ENCODE peak calls at places on chromosomes 7 and 10, in seven cellular contexts. One of them, this sample, is unnamed.

GRCh38 chr10:70233939-70234300 is 691 bp upstream of the PPA1 start:
- DNase-seq in fibroblast of lung: no peak
- DNase-seq in stomach: no peak
- DNase-seq in uterus: no peak
- DNase-seq in lung: no peak
- DNase-seq in astrocyte: no peak
- DNase-seq in psoas muscle: no peak
- DNase-seq in this sample: no peak

GRCh38 chr7:37833107-37833817 is 15.1 kb upstream of the NME8 start:
- DNase-seq in lung: peak; percentile 34
- DNase-seq in fibroblast of lung: peak; percentile 24
- DNase-seq in psoas muscle: peak; percentile 17
- DNase-seq in uterus: peak; percentile 31
- DNase-seq in stomach: no peak
- DNase-seq in astrocyte: peak; percentile 18
- DNase-seq in this sample: peak; percentile 38

GRCh38 chr7:32588657-32589056 is 93.4 kb downstream of the AVL9 start:
- DNase-seq in fibroblast of lung: peak; percentile 87
- DNase-seq in psoas muscle: no peak
- DNase-seq in uterus: no peak
- DNase-seq in lung: no peak
- DNase-seq in stomach: no peak
- DNase-seq in astrocyte: peak; percentile 84
- DNase-seq in this sample: no peak

GRCh38 chr7:79761876-79762429 is 308.5 kb upstream of the MAGI2 start:
- DNase-seq in uterus: no peak
- DNase-seq in stomach: no peak
- DNase-seq in psoas muscle: no peak
- DNase-seq in fibroblast of lung: no peak
- DNase-seq in astrocyte: no peak
- DNase-seq in lung: no peak
- DNase-seq in this sample: no peak

GRCh38 chr7:100825760-100826545 is 1.4 kb downstream of the EPHB4 start:
- DNase-seq in uterus: no peak
- DNase-seq in fibroblast of lung: peak; percentile 43
- DNase-seq in psoas muscle: no peak
- DNase-seq in stomach: no peak
- DNase-seq in astrocyte: peak; percentile 26
- DNase-seq in lung: no peak
- DNase-seq in this sample: peak; percentile 41

GRCh38 chr10:79038841-79039201 is 29.9 kb upstream of the ZMIZ1 start:
- DNase-seq in astrocyte: peak; percentile 18
- DNase-seq in psoas muscle: no peak
- DNase-seq in uterus: no peak
- DNase-seq in stomach: no peak
- DNase-seq in lung: no peak
- DNase-seq in fibroblast of lung: peak; percentile 37
- DNase-seq in this sample: peak; percentile 13

GRCh38 chr7:66380285-66380888 is 175.3 kb downstream of the TPST1 start:
- DNase-seq in psoas muscle: no peak
- DNase-seq in stomach: no peak
- DNase-seq in uterus: no peak
- DNase-seq in lung: no peak
- DNase-seq in astrocyte: no peak
- DNase-seq in fibroblast of lung: peak; percentile 33
- DNase-seq in this sample: no peak

GRCh38 chr7:99489235-99489634 is 10.8 kb downstream of the ZNF394 start:
- DNase-seq in fibroblast of lung: no peak
- DNase-seq in psoas muscle: no peak
- DNase-seq in lung: no peak
- DNase-seq in stomach: no peak
- DNase-seq in uterus: no peak
- DNase-seq in astrocyte: no peak
- DNase-seq in this sample: no peak

GRCh38 chr10:126569513-126570447 is 100.7 kb downstream of the C10orf90 start:
- DNase-seq in stomach: no peak
- DNase-seq in uterus: no peak
- DNase-seq in lung: no peak
- DNase-seq in astrocyte: peak; percentile 92
- DNase-seq in fibroblast of lung: peak; percentile 92
- DNase-seq in psoas muscle: no peak
- DNase-seq in this sample: no peak

GRCh38 chr7:114944742-114945625 is 23.1 kb downstream of the MDFIC start:
- DNase-seq in fibroblast of lung: peak; percentile 93
- DNase-seq in uterus: peak; percentile 86
- DNase-seq in stomach: peak; percentile 31
- DNase-seq in astrocyte: peak; percentile 93
- DNase-seq in psoas muscle: peak; percentile 84
- DNase-seq in lung: peak; percentile 51
- DNase-seq in this sample: peak; percentile 69

GRCh38 chr10:102675151-102675886 is 31.0 kb downstream of the TRIM8 start:
- DNase-seq in psoas muscle: no peak
- DNase-seq in fibroblast of lung: no peak
- DNase-seq in astrocyte: no peak
- DNase-seq in stomach: no peak
- DNase-seq in lung: no peak
- DNase-seq in uterus: no peak
- DNase-seq in this sample: no peak

DNA sequence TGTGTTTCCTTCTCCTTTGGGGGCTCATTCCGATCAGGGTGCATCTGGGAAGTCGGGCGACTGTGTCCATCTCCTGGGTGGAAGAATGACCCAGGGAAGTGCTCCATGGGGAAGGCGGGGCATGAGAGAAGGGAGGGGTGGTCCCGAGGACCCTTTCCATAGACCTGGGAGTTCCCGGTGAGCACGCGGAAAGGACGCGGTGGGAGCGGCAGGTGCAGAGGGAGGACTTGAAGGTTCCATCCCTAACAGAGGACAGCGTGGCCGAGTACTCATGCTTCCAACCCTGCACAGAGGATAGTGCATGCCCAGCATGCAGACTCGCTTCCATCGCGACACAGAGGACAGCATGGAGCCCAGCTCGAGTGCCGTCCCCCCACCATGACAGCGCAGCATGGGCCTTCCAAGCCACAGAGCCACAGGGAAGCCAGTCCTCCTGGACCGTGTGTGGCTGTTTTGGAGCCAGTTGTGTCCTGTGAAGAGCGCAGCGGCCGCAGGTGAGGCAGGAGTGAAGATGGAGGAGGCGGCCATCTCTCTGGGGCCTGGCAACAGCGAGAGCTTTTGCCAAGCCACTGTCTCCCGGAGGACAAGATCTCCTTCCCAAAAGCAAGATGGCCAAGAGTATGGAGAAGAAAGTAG is 281.4 kb downstream of the DNAJB6 start:
- DNase-seq in astrocyte: no peak
- DNase-seq in lung: no peak
- DNase-seq in uterus: no peak
- DNase-seq in psoas muscle: no peak
- DNase-seq in stomach: no peak
- DNase-seq in fibroblast of lung: no peak
- DNase-seq in this sample: no peak
- H3K4me1 ChIP-seq in astrocyte: no peaks in the 10 kb centered on the region
- H3K4me1 ChIP-seq in lung: peaks cover 5% of the 10 kb centered on the region
- H3K4me1 ChIP-seq in uterus: no peaks in the 10 kb centered on the region
- H3K4me1 ChIP-seq in psoas muscle: no peaks in the 10 kb centered on the region
- H3K4me1 ChIP-seq in stomach: peaks cover 5% of the 10 kb centered on the region
- H3K4me1 ChIP-seq in fibroblast of lung: no peaks in the 10 kb centered on the region
- H3K4me1 ChIP-seq in this sample: peaks cover 14% of the 10 kb centered on the region

DNA sequence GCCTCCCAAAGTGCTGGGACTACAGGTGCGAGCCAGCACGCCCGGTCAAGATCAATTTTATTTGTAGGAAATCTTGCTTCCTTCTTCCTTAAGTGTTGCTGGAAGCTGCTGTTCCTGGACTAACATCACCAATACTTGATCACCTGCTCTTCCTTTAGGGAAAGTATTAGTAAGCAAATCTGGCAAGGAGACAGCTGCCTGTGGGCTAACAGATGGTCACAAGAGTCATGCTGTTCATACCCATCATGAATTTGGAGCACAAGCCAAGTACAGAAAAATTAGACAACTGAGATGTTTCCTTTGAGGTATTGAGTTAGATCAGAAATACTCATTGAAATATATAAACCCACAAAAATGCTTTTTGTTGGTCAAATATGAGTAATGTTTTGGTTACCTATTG is 27.9 kb downstream of the BAIAP2L1 start:
- DNase-seq in uterus: no peak
- DNase-seq in psoas muscle: no peak
- DNase-seq in lung: no peak
- DNase-seq in stomach: no peak
- DNase-seq in astrocyte: peak; percentile 95
- DNase-seq in fibroblast of lung: peak; percentile 95
- DNase-seq in this sample: no peak
- H3K4me1 ChIP-seq in uterus: no peaks in the 10 kb centered on the region
- H3K4me1 ChIP-seq in psoas muscle: no peaks in the 10 kb centered on the region
- H3K4me1 ChIP-seq in lung: peaks cover 2% of the 10 kb centered on the region
- H3K4me1 ChIP-seq in stomach: peaks cover 38% of the 10 kb centered on the region
- H3K4me1 ChIP-seq in astrocyte: no peaks in the 10 kb centered on the region
- H3K4me1 ChIP-seq in fibroblast of lung: no peaks in the 10 kb centered on the region
- H3K4me1 ChIP-seq in this sample: no peaks in the 10 kb centered on the region

DNA sequence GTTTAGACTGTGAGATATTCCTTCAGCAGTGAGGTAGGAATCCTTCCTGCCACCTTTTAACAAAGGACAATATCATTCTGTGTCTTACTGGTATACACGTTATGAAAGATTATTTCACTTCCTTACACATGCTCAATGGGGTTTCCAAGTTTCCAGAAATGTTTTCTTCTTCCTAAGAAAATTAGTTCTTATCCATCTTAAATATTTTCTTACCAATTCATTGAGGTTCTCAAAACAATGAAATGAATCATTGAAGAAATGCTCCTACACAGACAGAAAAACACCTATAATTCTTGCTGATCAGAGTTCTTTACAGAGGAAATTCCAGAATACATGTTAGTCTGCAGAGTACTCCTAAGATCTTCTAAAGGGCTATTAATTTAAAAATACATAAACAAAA is 51.4 kb upstream of the SEC61G start:
- DNase-seq in astrocyte: peak; percentile 54
- DNase-seq in stomach: no peak
- DNase-seq in psoas muscle: no peak
- DNase-seq in fibroblast of lung: peak; percentile 59
- DNase-seq in uterus: no peak
- DNase-seq in lung: no peak
- DNase-seq in this sample: no peak
- H3K4me1 ChIP-seq in astrocyte: peaks cover 18% of the 10 kb centered on the region
- H3K4me1 ChIP-seq in stomach: peaks cover 34% of the 10 kb centered on the region
- H3K4me1 ChIP-seq in psoas muscle: peaks cover 8% of the 10 kb centered on the region
- H3K4me1 ChIP-seq in fibroblast of lung: peaks cover 9% of the 10 kb centered on the region
- H3K4me1 ChIP-seq in uterus: no peaks in the 10 kb centered on the region
- H3K4me1 ChIP-seq in lung: peaks cover 8% of the 10 kb centered on the region
- H3K4me1 ChIP-seq in this sample: peaks cover 4% of the 10 kb centered on the region

GRCh38 chr7:17947606-17948005 is 7.3 kb upstream of the SNX13 start:
- DNase-seq in astrocyte: no peak
- DNase-seq in uterus: no peak
- DNase-seq in lung: no peak
- DNase-seq in psoas muscle: no peak
- DNase-seq in fibroblast of lung: no peak
- DNase-seq in stomach: no peak
- DNase-seq in this sample: no peak
- H3K4me1 ChIP-seq in astrocyte: no peaks in the 10 kb centered on the region
- H3K4me1 ChIP-seq in uterus: no peaks in the 10 kb centered on the region
- H3K4me1 ChIP-seq in lung: no peaks in the 10 kb centered on the region
- H3K4me1 ChIP-seq in psoas muscle: peaks cover 2% of the 10 kb centered on the region
- H3K4me1 ChIP-seq in fibroblast of lung: no peaks in the 10 kb centered on the region
- H3K4me1 ChIP-seq in stomach: no peaks in the 10 kb centered on the region
- H3K4me1 ChIP-seq in this sample: no peaks in the 10 kb centered on the region

GRCh38 chr10:62238880-62239279 is 29.8 kb downstream of the RTKN2 start:
- DNase-seq in lung: no peak
- DNase-seq in stomach: no peak
- DNase-seq in fibroblast of lung: no peak
- DNase-seq in psoas muscle: no peak
- DNase-seq in uterus: no peak
- DNase-seq in astrocyte: no peak
- DNase-seq in this sample: no peak
- H3K4me1 ChIP-seq in lung: no peaks in the 10 kb centered on the region
- H3K4me1 ChIP-seq in stomach: peaks cover 14% of the 10 kb centered on the region
- H3K4me1 ChIP-seq in fibroblast of lung: peaks cover 9% of the 10 kb centered on the region
- H3K4me1 ChIP-seq in psoas muscle: peaks cover 8% of the 10 kb centered on the region
- H3K4me1 ChIP-seq in uterus: no peaks in the 10 kb centered on the region
- H3K4me1 ChIP-seq in astrocyte: peaks cover 12% of the 10 kb centered on the region
- H3K4me1 ChIP-seq in this sample: peaks cover 6% of the 10 kb centered on the region

DNA sequence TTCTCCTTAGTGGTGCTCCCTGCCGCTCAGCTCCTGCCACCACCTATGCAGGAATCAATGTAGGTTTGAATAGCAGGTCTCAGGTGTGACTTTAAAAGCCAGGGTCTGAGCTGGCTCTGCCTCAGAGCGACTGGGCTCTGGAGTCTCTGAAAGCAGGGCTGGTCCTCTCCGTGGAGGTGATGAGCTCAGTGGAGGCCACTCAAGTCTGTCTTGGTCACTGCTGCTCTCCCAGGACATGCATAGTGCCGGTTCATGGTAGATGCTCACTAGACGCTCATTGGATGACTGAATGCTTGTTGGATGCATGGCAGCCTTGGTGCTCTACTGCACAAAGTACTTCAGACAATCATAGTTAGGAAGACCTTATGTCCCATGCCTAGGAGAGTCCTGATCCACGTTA is 45.1 kb upstream of the PTF1A start:
- DNase-seq in psoas muscle: no peak
- DNase-seq in fibroblast of lung: no peak
- DNase-seq in astrocyte: no peak
- DNase-seq in stomach: no peak
- DNase-seq in uterus: no peak
- DNase-seq in lung: no peak
- DNase-seq in this sample: no peak
- H3K4me1 ChIP-seq in psoas muscle: no peaks in the 10 kb centered on the region
- H3K4me1 ChIP-seq in fibroblast of lung: no peaks in the 10 kb centered on the region
- H3K4me1 ChIP-seq in astrocyte: no peaks in the 10 kb centered on the region
- H3K4me1 ChIP-seq in stomach: no peaks in the 10 kb centered on the region
- H3K4me1 ChIP-seq in uterus: no peaks in the 10 kb centered on the region
- H3K4me1 ChIP-seq in lung: no peaks in the 10 kb centered on the region
- H3K4me1 ChIP-seq in this sample: no peaks in the 10 kb centered on the region

This sample was measured in ovary.